ENCODE peak calls at places on chromosome 15, in six cellular contexts. S is activated gamma-delta T cell treated with Interleukin-2 at 50 U/mL for 16 hours, R is G401, Y is body of pancreas, D is fibroblast of the aortic adventitia, A is A172. M is an unnamed sample.

GRCh38 chr15:77974098-77974414 is 103.5 kb downstream of the TBC1D2B start:
- DNase-seq in S (no peak), R (peak; percentile 82), Y (peak; percentile 51), D (peak; percentile 52), A (peak; percentile 79), M (no peak)

GRCh38 chr15:75801859-75802593 is 41.2 kb upstream of the UBE2Q2 start:
- DNase-seq in S (peak; percentile 74), R (peak; percentile 72), Y (peak; percentile 81), D (peak; percentile 66), A (peak; percentile 72), M (peak; percentile 87)

GRCh38 chr15:64146885-64147681 is 4.4 kb upstream of the SNX22 start:
- DNase-seq in S (no peak), R (no peak), Y (no peak), D (no peak), A (no peak), M (no peak)

GRCh38 chr15:38455096-38455495 is 1.2 kb downstream of the FAM98B start:
- DNase-seq in S (no peak), R (no peak), Y (no peak), D (peak; percentile 7), A (no peak), M (no peak)

GRCh38 chr15:34795267-34796081 is at the start of gene ACTC1:
- DNase-seq in S (no peak), R (peak; percentile 22), Y (peak; percentile 40), D (peak; percentile 21), A (no peak), M (peak; percentile 32)

GRCh38 chr15:70274255-70274654 is 176.5 kb upstream of the TLE3 start:
- DNase-seq in S (no peak), R (no peak), Y (no peak), D (no peak), A (no peak), M (no peak)

GRCh38 chr15:58474741-58475323 is 43.0 kb downstream of the LIPC start:
- DNase-seq in S (no peak), R (no peak), Y (no peak), D (no peak), A (no peak), M (no peak)

GRCh38 chr15:69727257-69727924 is 274.8 kb downstream of the RPLP1 start:
- DNase-seq in S (no peak), R (no peak), Y (no peak), D (no peak), A (no peak), M (no peak)

GRCh38 chr15:88982304-88982945 is 69.2 kb upstream of the MFGE8 start:
- DNase-seq in S (no peak), R (peak; percentile 1), Y (peak; percentile 57), D (peak; percentile 87), A (peak; percentile 70), M (no peak)

GRCh38 chr15:65904301-65904700 is 35.0 kb downstream of the RAB11A start:
- DNase-seq in S (no peak), R (no peak), Y (no peak), D (no peak), A (no peak), M (no peak)

GRCh38 chr15:78307977-78308376 is 8.6 kb upstream of the SKIC8 start:
- DNase-seq in S (no peak), R (no peak), Y (no peak), D (no peak), A (no peak), M (no peak)

GRCh38 chr15:76973362-76973743 is 21.6 kb upstream of the PSTPIP1 start:
- DNase-seq in S (peak; percentile 67), R (no peak), Y (peak; percentile 39), D (peak; percentile 60), A (peak; percentile 18), M (peak; percentile 37)

GRCh38 chr15:39114690-39115378 is 466.0 kb upstream of the THBS1 start:
- DNase-seq in S (no peak), R (no peak), Y (no peak), D (no peak), A (no peak), M (no peak)

GRCh38 chr15:84658080-84658787 is at the start of gene NMB:
- DNase-seq in S (peak; percentile 82), R (peak; percentile 59), Y (peak; percentile 87), D (peak; percentile 53), A (no peak), M (peak; percentile 84)

GRCh38 chr15:30924353-30924752 is 20.6 kb downstream of the FAN1 start:
- DNase-seq in S (no peak), R (no peak), Y (no peak), D (peak; percentile 15), A (peak; percentile 41), M (no peak)